ENCODE peak calls at places on chromosome 19, in six cellular contexts. G is K562, R is HepG2, J is H1, K is GM12878, P is HCT116. O is an unnamed sample.

GRCh38 chr19:11673608-11674041 is 65.1 kb downstream of the ZNF823 start:
- DNase-seq in G (peak; percentile 37), R (peak; percentile 68), J (peak; percentile 44), K (no peak), P (no peak), O (peak; percentile 73)

GRCh38 chr19:58227964-58228583 is 640 bp upstream of the ZNF544 start:
- DNase-seq in G (no peak), R (no peak), J (no peak), K (no peak), P (no peak), O (no peak)

GRCh38 chr19:28168557-28168956 is 1044.4 kb downstream of the UQCRFS1 start:
- DNase-seq in G (no peak), R (no peak), J (peak; percentile 36), K (no peak), P (no peak), O (peak; percentile 71)

GRCh38 chr19:21423057-21424041 is 26.4 kb downstream of the ZNF493 start:
- DNase-seq in G (no peak), R (no peak), J (no peak), K (no peak), P (no peak), O (no peak)

GRCh38 chr19:47490847-47491246 is 6.8 kb upstream of the KPTN start:
- DNase-seq in G (no peak), R (no peak), J (no peak), K (no peak), P (no peak), O (no peak)

GRCh38 chr19:23916991-23917390 is 2.3 kb downstream of the ZNF726 start:
- DNase-seq in G (no peak), R (no peak), J (no peak), K (no peak), P (no peak), O (no peak)

GRCh38 chr19:22144394-22144793 is 52.4 kb downstream of the ZNF676 start:
- DNase-seq in G (peak; percentile 11), R (no peak), J (no peak), K (no peak), P (peak; percentile 3), O (peak; percentile 32)

GRCh38 chr19:13859361-13859880 is 17.5 kb upstream of the NANOS3 start:
- DNase-seq in G (no peak), R (no peak), J (no peak), K (no peak), P (no peak), O (no peak)

GRCh38 chr19:5578094-5578846 is 10.5 kb upstream of the TINCR start:
- DNase-seq in G (peak; percentile 90), R (peak; percentile 38), J (no peak), K (no peak), P (no peak), O (no peak)

GRCh38 chr19:19410553-19411550 is 5.4 kb downstream of the GATAD2A start:
- DNase-seq in G (no peak), R (no peak), J (no peak), K (no peak), P (no peak), O (no peak)

GRCh38 chr19:57560049-57560491 is 407 bp upstream of the ZNF550 start:
- DNase-seq in G (no peak), R (no peak), J (no peak), K (no peak), P (no peak), O (no peak)

GRCh38 chr19:43779820-43780219 is 953 bp downstream of the KCNN4 start:
- DNase-seq in G (no peak), R (no peak), J (no peak), K (no peak), P (no peak), O (no peak)

GRCh38 chr19:52673014-52673413 is 34.9 kb upstream of the ZNF83 start:
- DNase-seq in G (no peak), R (no peak), J (no peak), K (no peak), P (no peak), O (no peak)

GRCh38 chr19:54465367-54466109 is 2.0 kb upstream of the LENG9 start:
- DNase-seq in G (no peak), R (no peak), J (no peak), K (no peak), P (no peak), O (no peak)

GRCh38 chr19:36973844-36974195 is 57.7 kb downstream of the ZNF568 start:
- DNase-seq in G (no peak), R (no peak), J (no peak), K (no peak), P (no peak), O (no peak)

GRCh38 chr19:31312004-31312403 is 37.2 kb downstream of the TSHZ3 start:
- DNase-seq in G (no peak), R (no peak), J (no peak), K (no peak), P (no peak), O (no peak)

GRCh38 chr19:46080561-46080960 is 39.8 kb upstream of the IGFL4 start:
- DNase-seq in G (no peak), R (no peak), J (no peak), K (no peak), P (no peak), O (no peak)
- TF ChIP-seq YY1 in G (no peak), R (no peak), J (no peak), K (no peak), P (no peak), O (no peak)

GRCh38 chr19:1715540-1715939 is 37.8 kb upstream of the ONECUT3 start:
- DNase-seq in G (no peak), R (no peak), J (no peak), K (no peak), P (no peak), O (no peak)
- TF ChIP-seq ZNF274 in G (no peak), R (no peak), J (no peak), K (no peak), P (no peak), O (no peak)

GRCh38 chr19:10043286-10043927 is 30.1 kb downstream of the RDH8 start:
- DNase-seq in G (no peak), R (no peak), J (no peak), K (no peak), P (no peak), O (no peak)
- H3K9me3 ChIP-seq in G (no peaks in the 10 kb centered on the region), R (no peaks in the 10 kb centered on the region), J (peaks cover 74% of the 10 kb centered on the region), K (no peaks in the 10 kb centered on the region), P (no peaks in the 10 kb centered on the region), O (peaks cover 65% of the 10 kb centered on the region)

DNA sequence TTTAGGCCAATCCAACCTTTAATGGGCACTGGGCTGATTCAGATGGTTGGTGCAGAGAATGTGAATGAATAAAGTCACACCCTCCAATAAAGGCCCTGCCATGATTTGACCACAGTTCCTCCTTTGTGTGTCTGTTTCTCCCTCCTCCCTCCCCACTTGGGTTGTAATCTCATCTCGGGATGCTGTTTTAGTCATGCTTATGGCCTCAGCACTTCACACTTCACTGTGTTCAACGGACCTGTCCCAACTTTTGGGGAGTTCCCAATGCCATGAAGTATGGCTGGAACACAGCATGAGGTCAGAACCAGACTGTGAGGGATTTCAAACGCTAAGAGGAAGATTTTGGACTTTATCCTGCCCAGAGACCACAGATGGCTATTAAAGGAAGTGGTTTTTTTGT is 5.6 kb upstream of the RAB8A start:
- DNase-seq in G (no peak), R (no peak), J (no peak), K (no peak), P (no peak), O (no peak)
- TF ChIP-seq YY1 in G (no peak), R (no peak), J (no peak), K (no peak), P (no peak), O (no peak)